ENCODE peak calls at places on chromosomes 16 and 17, in four cellular contexts. A is PC-9, G is right cardiac atrium, R is mammary epithelial cell. Q is an unnamed sample.
A peak's percentile ranks its signal among the peaks of the same experiment; 100 is the strongest.

GRCh38 chr16:88508868-88509748 is 56.0 kb downstream of the ZFPM1 start:
- DNase-seq in A (no peak), G (no peak), R (no peak), Q (no peak)

GRCh38 chr17:40111221-40112128 is 10.3 kb upstream of the MSL1 start:
- DNase-seq in A (peak; percentile 79), G (peak; percentile 96), R (peak; percentile 77), Q (peak; percentile 94)

GRCh38 chr17:44097110-44097810 is 26.2 kb downstream of the HDAC5 start:
- DNase-seq in A (peak; percentile 75), G (peak; percentile 76), R (no peak), Q (no peak)

GRCh38 chr16:67853670-67854069 is 6.2 kb upstream of the CENPT start:
- DNase-seq in A (no peak), G (no peak), R (no peak), Q (no peak)

GRCh38 chr16:2836646-2837508 is 6.8 kb downstream of the ZG16B start:
- DNase-seq in A (no peak), G (no peak), R (no peak), Q (no peak)

GRCh38 chr16:14965328-14965727 is 9.5 kb upstream of the PDXDC1 start:
- DNase-seq in A (no peak), G (no peak), R (no peak), Q (no peak)

GRCh38 chr17:13698832-13699231 is 97.1 kb upstream of the HS3ST3A1 start:
- DNase-seq in A (no peak), G (no peak), R (no peak), Q (no peak)

GRCh38 chr16:51151435-51151950 is 423 bp upstream of the SALL1 start:
- DNase-seq in A (no peak), G (peak; percentile 84), R (no peak), Q (no peak)

GRCh38 chr17:82732118-82732743 is 3.2 kb upstream of the FN3K start:
- DNase-seq in A (no peak), G (peak; percentile 36), R (no peak), Q (no peak)

GRCh38 chr17:63431939-63432804 is 13.9 kb downstream of the CYB561 start:
- DNase-seq in A (no peak), G (no peak), R (no peak), Q (no peak)

GRCh38 chr16:66603537-66604375 is 748 bp upstream of the CMTM3 start:
- DNase-seq in A (peak; percentile 69), G (peak; percentile 89), R (peak; percentile 42), Q (no peak)

Q was measured in MCF 10A.